ENCODE peak calls at places on chromosomes 3 and 15, in nine cellular contexts. I, R, X, A, C, W, Z, D and T are unnamed samples.

GRCh38 chr3:60366491-60366890 is 884.8 kb downstream of the FHIT start:
- DNase-seq in Z (no peak), I (no peak), D (no peak), X (no peak), A (no peak), W (no peak), R (peak), C (no peak), T (no peak)

GRCh38 chr3:114994554-114995341 is 152.3 kb downstream of the ZBTB20 start:
- DNase-seq in W (no peak), R (no peak), A (no peak), I (no peak), D (no peak), C (no peak), Z (no peak), X (no peak), T (no peak)

GRCh38 chr3:62557983-62558382 is 184.6 kb upstream of the FEZF2 start:
- DNase-seq in Z (no peak), C (no peak), D (no peak), A (no peak), I (no peak), R (no peak), X (no peak), W (no peak), T (no peak)

GRCh38 chr3:18111702-18112311 is 313.3 kb downstream of the SATB1 start:
- DNase-seq in W (no peak), C (no peak), Z (peak), X (peak), I (no peak), D (no peak), R (peak), A (no peak), T (no peak)

GRCh38 chr3:195542261-195542660 is 864 bp downstream of the PPP1R2 start:
- DNase-seq in D (peak), Z (peak), I (no peak), X (no peak), A (no peak), R (no peak), C (no peak), W (no peak), T (peak)

GRCh38 chr3:123154346-123154985 is 47.3 kb upstream of the SEC22A start:
- DNase-seq in X (no peak), Z (no peak), A (no peak), I (no peak), D (no peak), C (peak), R (no peak), W (no peak), T (no peak)

GRCh38 chr3:33962383-33962782 is 164.0 kb downstream of the PDCD6IP start:
- DNase-seq in C (no peak), I (no peak), X (no peak), W (no peak), D (no peak), Z (no peak), R (no peak), A (no peak), T (no peak)

GRCh38 chr3:14520967-14521366 is 19.2 kb downstream of the GRIP2 start:
- DNase-seq in R (no peak), W (no peak), X (no peak), A (no peak), D (no peak), I (no peak), C (no peak), Z (no peak), T (no peak)

GRCh38 chr3:19105826-19106225 is 42.5 kb upstream of the KCNH8 start:
- DNase-seq in X (no peak), W (no peak), C (no peak), R (no peak), I (no peak), A (no peak), Z (no peak), D (no peak), T (no peak)

GRCh38 chr15:81338422-81339007 is 14.6 kb upstream of the STARD5 start:
- DNase-seq in Z (peak), I (no peak), X (peak), R (peak), A (no peak), W (peak), C (peak), D (peak), T (peak)

GRCh38 chr3:170178631-170179030 is 2.9 kb downstream of the PHC3 start:
- DNase-seq in D (no peak), R (no peak), W (no peak), C (no peak), X (no peak), Z (no peak), A (no peak), I (peak), T (no peak)

GRCh38 chr3:180277036-180277435 is 240.3 kb upstream of the PEX5L start:
- DNase-seq in R (peak), X (no peak), I (no peak), W (no peak), Z (no peak), D (no peak), C (no peak), A (no peak), T (no peak)

GRCh38 chr3:128917291-128917690 is 37.9 kb downstream of the ACAD9 start:
- DNase-seq in W (no peak), A (no peak), C (no peak), D (no peak), X (no peak), R (no peak), I (no peak), Z (peak), T (no peak)

GRCh38 chr15:74240002-74240568 is 4.0 kb downstream of the CCDC33 start:
- DNase-seq in D (peak), W (peak), A (peak), R (peak), C (peak), Z (peak), I (peak), X (peak), T (peak)

GRCh38 chr3:116148881-116149530 is 296.3 kb downstream of the LSAMP start:
- DNase-seq in C (no peak), R (peak), D (no peak), W (no peak), X (no peak), Z (no peak), I (no peak), A (no peak), T (no peak)

GRCh38 chr15:58505581-58505980 is 73.8 kb downstream of the LIPC start:
- DNase-seq in R (peak), I (no peak), D (peak), A (no peak), Z (peak), C (no peak), W (no peak), X (no peak), T (no peak)

DNA sequence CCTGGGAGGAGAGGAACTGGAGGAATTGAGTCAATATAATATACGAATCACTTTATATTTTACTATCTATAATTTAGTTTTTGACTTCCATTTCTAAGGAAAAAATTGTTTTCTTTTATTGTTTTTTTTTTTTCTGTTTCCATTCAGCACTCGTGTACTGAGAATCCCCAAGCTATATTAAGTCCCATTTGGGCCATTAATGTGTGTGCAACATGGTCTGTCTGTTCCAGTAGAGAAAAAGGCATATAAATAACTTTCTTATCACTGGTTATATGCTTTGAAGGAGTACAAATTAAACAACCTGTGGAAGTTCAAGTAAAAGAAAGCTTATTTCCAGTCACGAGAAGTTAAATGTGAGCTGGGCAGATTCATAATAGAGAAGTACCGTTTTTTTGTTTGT is 498.9 kb upstream of the TPRG1 start:
- DNase-seq in A (no peak), X (no peak), C (no peak), I (no peak), W (no peak), Z (no peak), D (no peak), R (no peak), T (no peak)
- H3K27ac ChIP-seq in A (no peak), X (no peak), C (no peak), I (no peak), W (no peak), Z (no peak), D (peak), R (no peak), T (no peak)

GRCh38 chr3:140276698-140277097 is 341.7 kb downstream of the CLSTN2 start:
- DNase-seq in C (peak), A (no peak), W (no peak), I (no peak), Z (peak), R (peak), X (peak), D (peak), T (no peak)
- TF ChIP-seq CTCF in C (peak), A (no peak), W (no peak), I (no peak), Z (peak), R (no peak), X (peak), D (peak), T (no peak)

GRCh38 chr3:10021856-10022775 is 4.1 kb upstream of the FANCD2 start:
- DNase-seq in D (no peak), R (no peak), Z (no peak), I (no peak), C (no peak), X (no peak), W (no peak), A (no peak), T (no peak)
- H3K27ac ChIP-seq in D (no peak), R (no peak), Z (no peak), I (no peak), C (no peak), X (no peak), W (no peak), A (no peak), T (no peak)

DNA sequence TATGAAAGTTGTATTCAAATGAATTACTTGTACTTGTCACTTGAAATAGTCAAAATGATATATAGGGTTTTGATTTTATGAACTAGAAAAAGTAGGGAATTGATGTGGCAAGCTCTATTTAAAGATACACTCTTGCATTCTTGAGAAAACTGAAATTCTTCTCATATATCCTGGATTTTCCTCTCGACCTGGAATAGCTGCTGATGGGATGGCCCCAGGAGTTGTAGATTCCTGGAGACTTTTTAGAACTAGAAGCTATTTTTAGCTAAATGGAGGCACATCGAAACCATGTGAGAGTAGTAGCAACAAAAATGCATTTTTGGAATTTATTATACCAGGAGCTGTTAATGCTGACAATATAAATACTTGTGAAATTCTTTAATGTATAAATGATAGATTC is 125.9 kb downstream of the LEKR1 start:
- DNase-seq in Z (no peak), A (no peak), I (no peak), W (no peak), D (no peak), X (no peak), R (peak), C (no peak), T (no peak)
- TF ChIP-seq CTCF in Z (no peak), A (no peak), I (no peak), W (no peak), D (no peak), X (no peak), R (no peak), C (no peak), T (no peak)

DNA sequence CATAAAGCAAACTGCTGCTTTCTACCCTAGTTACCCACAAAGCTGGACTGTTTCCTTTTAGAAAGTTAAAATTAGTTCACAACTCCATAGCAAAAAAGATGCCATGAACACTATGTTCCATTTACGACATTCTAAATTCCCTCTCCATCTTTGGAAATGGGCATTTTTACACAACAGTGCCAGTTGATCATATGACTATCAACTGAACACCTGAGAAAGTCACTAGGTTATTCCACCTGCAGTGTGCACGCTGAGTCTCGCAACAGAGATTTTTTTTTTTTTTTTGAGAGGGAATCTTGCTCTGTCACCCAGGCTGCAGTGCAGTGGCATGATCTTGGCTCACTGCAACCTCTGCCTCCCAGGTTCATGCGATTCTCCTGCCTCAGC is 120.3 kb downstream of the SNRK start:
- DNase-seq in R (no peak), Z (no peak), C (no peak), D (no peak), A (no peak), W (no peak), I (no peak), X (no peak), T (no peak)
- H3K27ac ChIP-seq in R (no peak), Z (no peak), C (no peak), D (no peak), A (no peak), W (no peak), I (no peak), X (no peak), T (no peak)

DNA sequence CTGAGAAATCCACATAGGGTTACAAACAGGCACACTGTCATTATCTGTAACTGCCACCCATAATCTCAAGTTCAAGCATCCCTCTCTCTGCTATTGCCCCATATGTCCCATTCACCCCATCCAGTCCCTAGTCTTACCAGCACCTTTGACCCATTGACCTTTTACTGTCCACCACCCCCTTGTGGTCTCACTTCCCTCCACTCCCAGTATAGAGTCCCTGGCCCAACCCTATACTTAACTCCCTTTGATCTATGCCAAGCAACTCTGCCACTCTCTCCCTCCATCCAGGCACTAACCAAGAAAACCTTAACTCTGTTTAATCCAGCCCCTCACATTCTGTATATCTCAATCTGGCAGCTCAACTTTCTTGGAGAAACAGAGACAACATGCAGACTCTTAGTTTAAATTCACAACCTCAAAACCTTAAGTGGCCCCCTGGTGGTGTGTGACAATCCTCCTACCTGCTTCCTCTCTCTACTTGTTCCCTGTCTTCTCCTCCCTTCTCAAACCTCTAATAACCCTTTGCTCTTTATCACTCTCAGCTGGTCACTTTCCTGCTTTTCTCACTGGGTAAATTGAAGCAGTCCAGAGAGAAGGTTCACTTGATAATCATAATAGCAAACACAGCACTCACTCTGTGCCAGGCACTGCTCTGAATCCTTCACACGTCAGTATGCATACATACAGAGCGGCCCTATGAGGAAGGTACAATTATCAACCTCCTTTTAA is 162.7 kb downstream of the STT3B start:
- DNase-seq in D (no peak), W (no peak), X (no peak), I (peak), A (no peak), C (no peak), R (no peak), Z (no peak), T (no peak)
- TF ChIP-seq CTCF in D (peak), W (no peak), X (peak), I (no peak), A (no peak), C (no peak), R (peak), Z (peak), T (no peak)

GRCh38 chr3:53073553-53074365 is 27.9 kb upstream of the SFMBT1 start:
- DNase-seq in X (no peak), R (no peak), D (no peak), W (no peak), I (no peak), A (no peak), Z (no peak), C (no peak), T (no peak)
- H3K27ac ChIP-seq in X (peak), R (no peak), D (no peak), W (no peak), I (peak), A (peak), Z (no peak), C (peak), T (peak)

GRCh38 chr3:111617406-111617805 is 22.3 kb upstream of the ZBED2 start:
- DNase-seq in W (no peak), D (no peak), A (no peak), R (no peak), I (no peak), C (no peak), X (no peak), Z (no peak), T (no peak)

GRCh38 chr3:111618945-111619344 is 23.8 kb upstream of the ZBED2 start:
- DNase-seq in D (no peak), A (no peak), C (no peak), R (no peak), W (no peak), X (no peak), I (no peak), Z (no peak), T (no peak)

GRCh38 chr3:111617912-111618601 is 22.9 kb upstream of the ZBED2 start:
- DNase-seq in C (no peak), D (no peak), X (no peak), Z (no peak), A (no peak), W (no peak), I (no peak), R (no peak), T (no peak)

GRCh38 chr3:111619833-111620232 is 24.7 kb upstream of the ZBED2 start:
- DNase-seq in W (no peak), I (no peak), Z (no peak), X (no peak), C (no peak), A (no peak), D (peak), R (peak), T (peak)

GRCh38 chr3:111621535-111621934 is 26.4 kb upstream of the ZBED2 start:
- DNase-seq in I (no peak), R (no peak), D (no peak), W (no peak), C (no peak), A (no peak), Z (peak), X (peak), T (no peak)
- TF ChIP-seq CTCF in I (no peak), R (peak), D (peak), W (no peak), C (no peak), A (no peak), Z (peak), X (peak), T (no peak)

DNA sequence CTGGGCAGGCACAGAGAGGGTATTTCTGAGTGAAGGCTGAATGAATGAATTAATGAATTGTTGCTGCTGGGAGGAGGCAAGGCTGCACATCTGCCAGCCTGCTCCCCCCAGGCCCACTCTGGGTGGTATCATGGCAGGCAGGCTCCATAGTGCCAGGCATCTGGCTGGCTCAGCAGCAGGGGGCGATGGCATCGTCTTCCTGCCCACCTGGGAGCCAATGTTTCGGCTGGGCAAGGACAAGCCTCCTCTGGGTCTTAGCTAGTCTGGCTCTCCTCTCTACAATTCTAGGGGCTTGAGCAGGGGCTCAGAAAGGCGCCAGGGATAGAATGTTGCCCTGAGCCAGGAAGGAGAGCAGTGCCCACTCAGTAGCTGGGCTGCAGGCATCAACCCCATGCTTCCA is 1.7 kb upstream of the TLR9 start:
- DNase-seq in C (no peak), A (no peak), X (no peak), I (no peak), Z (no peak), R (no peak), D (no peak), W (no peak), T (no peak)
- H3K27ac ChIP-seq in C (no peak), A (no peak), X (no peak), I (no peak), Z (no peak), R (no peak), D (no peak), W (no peak), T (peak)

GRCh38 chr3:142129516-142130171 is 19.7 kb downstream of the TFDP2 start:
- DNase-seq in I (no peak), C (no peak), D (no peak), Z (no peak), W (no peak), A (no peak), R (no peak), X (no peak), T (no peak)
- TF ChIP-seq CTCF in I (peak), C (no peak), D (peak), Z (peak), W (no peak), A (no peak), R (peak), X (peak), T (no peak)